ENCODE peak calls at places on chromosomes 6 and 20, in seven cellular contexts. M is natural killer cell; Y is foreskin keratinocyte; X is GM23338; D is A549; U is stimulated activated naive CD8-positive, alpha-beta T cell treated with anti-CD3 and anti-CD28 coated beads, Interleukin-15, amount 100 ng/mL, for 72 hours; W is lower lobe of right lung. B is an unnamed sample.

GRCh38 chr20:14712302-14712739 is 374.9 kb upstream of the FLRT3 start:
- ATAC-seq in W (peak; percentile 52), Y (peak; percentile 98), M (no peak), X (peak; percentile 11), D (peak; percentile 98), U (no peak), B (no peak)

GRCh38 chr20:44566811-44567210 is 15.6 kb upstream of the PKIG start:
- ATAC-seq in Y (no peak), M (no peak), X (no peak), W (no peak), D (no peak), U (no peak), B (no peak)

GRCh38 chr6:52361945-52362442 is at the start of gene PAQR8:
- ATAC-seq in W (peak; percentile 97), U (peak; percentile 90), X (peak; percentile 75), D (peak; percentile 93), M (peak; percentile 93), Y (peak; percentile 91), B (peak; percentile 97)

GRCh38 chr20:48858075-48858790 is 30.4 kb upstream of the PREX1 start:
- ATAC-seq in Y (no peak), D (no peak), U (no peak), X (no peak), W (peak; percentile 55), M (no peak), B (no peak)

GRCh38 chr6:142413111-142413510 is 111.3 kb downstream of the ADGRG6 start:
- ATAC-seq in W (no peak), D (peak; percentile 52), Y (peak; percentile 47), U (no peak), M (no peak), X (no peak), B (no peak)

GRCh38 chr6:70717038-70717801 is 49.5 kb downstream of the SMAP1 start:
- ATAC-seq in M (peak; percentile 69), D (no peak), Y (no peak), X (no peak), U (peak; percentile 93), W (no peak), B (no peak)

GRCh38 chr6:127821431-127821830 is 79.4 kb downstream of the THEMIS start:
- ATAC-seq in D (no peak), X (no peak), M (no peak), Y (no peak), W (no peak), U (peak; percentile 61), B (no peak)

GRCh38 chr6:166488081-166488685 is 98.3 kb downstream of the RAMACL start:
- ATAC-seq in U (peak; percentile 96), M (peak; percentile 91), Y (peak; percentile 35), D (no peak), X (no peak), W (peak; percentile 78), B (peak; percentile 93)

GRCh38 chr6:68575765-68576439 is 59.2 kb upstream of the ADGRB3 start:
- ATAC-seq in D (no peak), U (no peak), Y (no peak), X (peak; percentile 95), M (no peak), W (peak; percentile 23), B (no peak)

GRCh38 chr6:37303091-37303620 is 45.2 kb upstream of the TMEM217 start:
- ATAC-seq in X (no peak), W (no peak), D (no peak), Y (no peak), U (no peak), M (no peak), B (no peak)

GRCh38 chr6:24667378-24667803 is 514 bp downstream of the ACOT13 start:
- ATAC-seq in Y (peak; percentile 6), M (no peak), D (no peak), U (no peak), X (no peak), W (no peak), B (no peak)

GRCh38 chr20:57130160-57130772 is 136.2 kb downstream of the BMP7 start:
- ATAC-seq in Y (no peak), D (no peak), X (no peak), M (no peak), W (no peak), U (no peak), B (no peak)

B was measured in stimulated activated memory B cell treated with anti-CD40 and anti-IgM and Interleukin-4, amounts not matched to agents 10 μg/mL and 1 μg/mL and 100 μg/mL, for 72 hours.